ENCODE peak calls at places on chromosome X, in five cellular contexts. N, U, I, P and V are unnamed samples.

GRCh38 chrX:17174671-17175070 is 200.3 kb upstream of the NHS start:
- DNase-seq in I (no peak), N (peak), P (peak), U (no peak), V (peak)

GRCh38 chrX:139820358-139820984 is 112.4 kb downstream of the ATP11C start:
- DNase-seq in I (no peak), U (no peak), P (no peak), N (no peak), V (no peak)

GRCh38 chrX:77572322-77572721 is 125.1 kb downstream of the FGF16 start:
- DNase-seq in N (no peak), I (no peak), U (no peak), P (no peak), V (no peak)

GRCh38 chrX:44071847-44072545 is 98.8 kb upstream of the NDP start:
- DNase-seq in U (no peak), P (no peak), I (no peak), N (no peak), V (no peak)

GRCh38 chrX:7110821-7111276 is 36.7 kb upstream of the STS start:
- DNase-seq in P (no peak), I (no peak), N (no peak), U (no peak), V (no peak)

GRCh38 chrX:129755779-129756650 is 17.2 kb downstream of the XPNPEP2 start:
- DNase-seq in U (no peak), N (no peak), P (no peak), I (no peak), V (no peak)

GRCh38 chrX:10310502-10310901 is 153.7 kb downstream of the CLCN4 start:
- DNase-seq in P (no peak), N (no peak), I (no peak), U (no peak), V (no peak)

GRCh38 chrX:47704736-47705135 is 45.8 kb upstream of the UXT start:
- DNase-seq in U (no peak), N (no peak), I (no peak), P (no peak), V (no peak)

GRCh38 chrX:17291141-17291900 is 83.7 kb upstream of the NHS start:
- DNase-seq in P (no peak), N (no peak), I (peak), U (no peak), V (no peak)

GRCh38 chrX:13891367-13892146 is 74.7 kb upstream of the GPM6B start:
- DNase-seq in P (no peak), I (no peak), U (no peak), N (no peak), V (peak)

GRCh38 chrX:66914082-66914481 is 275.2 kb upstream of the EDA2R start:
- DNase-seq in I (peak), U (no peak), N (no peak), P (no peak), V (no peak)

GRCh38 chrX:55201930-55202579 is 18.1 kb upstream of the PAGE5 start:
- DNase-seq in I (no peak), U (no peak), N (no peak), P (no peak), V (no peak)

GRCh38 chrX:10049246-10049645 is 82.1 kb downstream of the CLDN34 start:
- DNase-seq in I (no peak), U (no peak), P (no peak), N (no peak), V (no peak)

GRCh38 chrX:150649096-150649870 is 43.9 kb upstream of the MTMR1 start:
- DNase-seq in I (peak), N (peak), P (no peak), U (no peak), V (no peak)

DNA sequence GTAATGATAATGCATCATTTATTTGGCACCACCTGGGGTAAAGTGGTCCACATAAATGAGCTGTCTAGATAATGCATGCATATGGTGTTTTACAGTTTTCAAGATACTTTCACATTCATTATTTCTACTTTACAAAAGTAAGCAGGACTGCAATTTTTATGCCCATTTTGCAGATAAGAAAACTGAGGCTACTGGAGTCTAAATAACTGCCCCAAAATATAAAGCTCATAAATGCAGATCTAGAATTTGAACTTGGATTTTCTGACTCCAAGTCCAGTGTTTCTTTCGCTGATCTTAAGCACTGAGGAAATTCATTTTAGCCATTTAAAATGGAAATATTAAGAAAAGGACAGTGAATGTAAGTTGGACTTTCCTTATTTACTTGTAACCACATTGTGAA is 36.5 kb downstream of the GPC3 start:
- DNase-seq in P (no peak), I (no peak), U (no peak), N (no peak), V (no peak)
- H3K27ac ChIP-seq in P (no peak), I (no peak), U (no peak), N (no peak), V (no peak)

GRCh38 chrX:154749856-154750255 is 1.0 kb downstream of the GAB3 start:
- DNase-seq in U (no peak), I (no peak), P (no peak), N (no peak), V (no peak)

GRCh38 chrX:154748712-154749339 is 2.1 kb downstream of the GAB3 start:
- DNase-seq in N (no peak), I (no peak), U (no peak), P (no peak), V (no peak)

GRCh38 chrX:154750301-154751120 is at the start of gene GAB3:
- DNase-seq in P (no peak), N (peak), U (no peak), I (no peak), V (no peak)

GRCh38 chrX:154751669-154752271 is 893 bp upstream of the GAB3 start:
- DNase-seq in U (no peak), I (no peak), P (no peak), N (no peak), V (no peak)

DNA sequence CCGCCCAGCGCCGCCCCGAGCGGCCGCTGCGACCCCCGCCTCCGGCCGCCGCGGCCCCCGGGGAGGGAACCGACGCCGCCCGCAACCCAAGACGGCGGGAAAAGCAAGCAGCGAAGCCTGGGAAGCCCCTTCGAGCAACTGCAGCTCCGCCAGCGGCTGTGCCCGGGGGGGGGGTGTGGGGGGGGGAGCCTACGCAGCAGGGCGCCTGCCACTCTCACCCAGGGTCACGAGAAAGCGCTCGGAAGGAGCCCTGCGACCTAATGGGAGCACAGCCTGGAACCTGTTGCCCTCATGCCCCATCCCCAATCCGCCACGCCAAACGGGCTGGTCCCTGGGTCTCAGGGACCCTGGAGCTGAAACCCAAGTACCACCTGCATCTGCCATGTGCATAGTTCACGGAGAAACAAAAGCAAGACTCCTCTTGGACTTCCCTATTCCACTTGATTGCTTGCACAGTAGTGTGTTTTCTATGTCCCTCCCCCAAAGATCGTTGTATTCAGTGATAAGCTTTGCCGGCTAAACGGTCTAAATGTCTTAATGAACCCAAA is 318 bp upstream of the GAB3 start:
- DNase-seq in I (no peak), N (peak), U (no peak), P (no peak), V (no peak)
- H3K27ac ChIP-seq in I (peak), N (no peak), U (peak), P (no peak), V (no peak)

GRCh38 chrX:31435592-31435991 is 363.8 kb upstream of the FTHL17 start:
- DNase-seq in N (no peak), I (no peak), P (no peak), U (no peak), V (no peak)
- H3K27ac ChIP-seq in N (no peak), I (no peak), P (no peak), U (no peak), V (no peak)

GRCh38 chrX:12579311-12579710 is 211.9 kb upstream of the PRPS2 start:
- DNase-seq in P (no peak), I (no peak), U (no peak), N (no peak), V (no peak)
- H3K27ac ChIP-seq in P (no peak), I (no peak), U (no peak), N (no peak), V (no peak)

GRCh38 chrX:103919336-103919682 is 43.1 kb upstream of the TMSB15B start:
- DNase-seq in I (no peak), P (no peak), U (no peak), N (no peak), V (no peak)

GRCh38 chrX:103913356-103914020 is 48.9 kb upstream of the TMSB15B start:
- DNase-seq in I (no peak), P (no peak), N (no peak), U (no peak), V (no peak)

GRCh38 chrX:103918050-103918449 is 44.4 kb upstream of the TMSB15B start:
- DNase-seq in I (peak), P (no peak), U (peak), N (peak), V (peak)

GRCh38 chrX:103918584-103919335 is 43.7 kb upstream of the TMSB15B start:
- DNase-seq in P (peak), U (peak), I (peak), N (peak), V (peak)
- H3K27ac ChIP-seq in P (peak), U (peak), I (peak), N (peak), V (peak)

GRCh38 chrX:64204252-64204651 is 1.3 kb downstream of the AMER1 start:
- DNase-seq in U (no peak), I (peak), N (peak), P (no peak), V (no peak)
- H3K27ac ChIP-seq in U (no peak), I (peak), N (peak), P (peak), V (no peak)

DNA sequence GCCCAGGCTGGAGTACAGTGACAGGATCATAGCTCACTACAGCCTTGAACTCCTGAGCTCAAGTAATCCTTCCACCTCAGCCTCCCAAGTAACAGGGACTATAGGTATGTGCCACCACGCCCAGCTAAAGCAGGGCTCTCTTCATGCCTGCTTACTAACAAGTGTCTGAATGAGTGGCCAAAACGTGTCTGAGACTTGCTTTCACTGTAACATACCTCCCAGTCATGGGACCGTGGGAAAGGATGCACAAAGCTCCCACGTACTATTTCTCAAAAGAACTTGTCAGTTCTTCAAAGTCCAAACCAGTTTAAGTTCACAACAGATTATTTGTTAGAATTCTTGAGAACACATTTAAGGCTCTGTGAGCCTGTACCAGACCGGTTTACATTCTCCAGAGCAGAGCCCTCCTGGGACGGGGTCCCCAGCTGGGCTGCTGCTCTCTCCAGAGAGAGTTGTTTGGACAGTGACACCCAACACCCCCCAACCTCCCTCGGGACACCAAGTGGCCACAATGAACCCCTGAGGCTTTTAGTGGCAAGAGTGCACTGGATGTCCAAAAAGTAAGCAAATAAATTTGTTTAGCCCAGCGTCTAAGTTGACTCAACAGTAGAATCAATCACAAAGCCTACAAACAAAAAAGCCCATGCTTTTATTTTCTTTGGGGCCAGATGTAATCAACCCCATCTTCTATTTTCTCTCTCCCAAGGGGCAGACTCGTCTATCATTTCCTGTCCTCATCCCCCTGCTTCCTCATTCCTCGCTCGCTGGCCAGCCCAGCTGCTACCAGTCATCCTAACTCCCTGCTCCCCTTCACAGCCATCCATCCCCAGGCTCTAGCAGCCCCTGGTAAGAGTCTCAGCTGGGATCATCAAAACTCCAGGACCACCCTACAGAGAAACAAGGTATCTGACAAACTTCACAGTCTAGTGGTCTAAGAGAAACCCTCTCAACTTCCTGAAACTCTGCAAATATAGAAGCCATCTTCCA is 23.9 kb downstream of the SH3KBP1 start:
- DNase-seq in P (no peak), U (no peak), I (no peak), N (no peak), V (no peak)
- H3K27ac ChIP-seq in P (no peak), U (no peak), I (no peak), N (no peak), V (no peak)